ENCODE peak calls at places on chromosome 1, in seven cellular contexts. One of them, this sample, is unnamed.

GRCh38 chr1:46131093-46131492 is 1.3 kb downstream of the PIK3R3 start:
- DNase-seq in breast epithelium: no peak
- DNase-seq in cardiac muscle cell: no peak
- DNase-seq in ovary: no peak
- DNase-seq in mucosa of descending colon: no peak
- DNase-seq in pancreas: no peak
- DNase-seq in CD8-positive, alpha-beta T cell: no peak
- DNase-seq in this sample: no peak

GRCh38 chr1:176033474-176033873 is 173.6 kb downstream of the COP1 start:
- DNase-seq in breast epithelium: no peak
- DNase-seq in cardiac muscle cell: peak; percentile 3
- DNase-seq in ovary: no peak
- DNase-seq in mucosa of descending colon: no peak
- DNase-seq in pancreas: no peak
- DNase-seq in CD8-positive, alpha-beta T cell: no peak
- DNase-seq in this sample: no peak

GRCh38 chr1:43582162-43582566 is 51.5 kb downstream of the PTPRF start:
- DNase-seq in breast epithelium: peak; percentile 84
- DNase-seq in cardiac muscle cell: peak; percentile 83
- DNase-seq in ovary: no peak
- DNase-seq in mucosa of descending colon: peak; percentile 52
- DNase-seq in pancreas: no peak
- DNase-seq in CD8-positive, alpha-beta T cell: no peak
- DNase-seq in this sample: peak; percentile 38

GRCh38 chr1:230068952-230069684 is 2.1 kb downstream of the GALNT2 start:
- DNase-seq in breast epithelium: no peak
- DNase-seq in cardiac muscle cell: no peak
- DNase-seq in ovary: no peak
- DNase-seq in mucosa of descending colon: peak; percentile 32
- DNase-seq in pancreas: no peak
- DNase-seq in CD8-positive, alpha-beta T cell: no peak
- DNase-seq in this sample: no peak

GRCh38 chr1:77889671-77890070 is 1.2 kb downstream of the NEXN start:
- DNase-seq in breast epithelium: no peak
- DNase-seq in cardiac muscle cell: peak; percentile 51
- DNase-seq in ovary: no peak
- DNase-seq in mucosa of descending colon: no peak
- DNase-seq in pancreas: no peak
- DNase-seq in CD8-positive, alpha-beta T cell: no peak
- DNase-seq in this sample: no peak

GRCh38 chr1:156319664-156320063 is 18.4 kb downstream of the CCT3 start:
- DNase-seq in breast epithelium: no peak
- DNase-seq in cardiac muscle cell: peak; percentile 53
- DNase-seq in ovary: no peak
- DNase-seq in mucosa of descending colon: peak; percentile 38
- DNase-seq in pancreas: no peak
- DNase-seq in CD8-positive, alpha-beta T cell: no peak
- DNase-seq in this sample: no peak

GRCh38 chr1:15937146-15937545 is 38.8 kb downstream of the ZBTB17 start:
- DNase-seq in breast epithelium: no peak
- DNase-seq in cardiac muscle cell: no peak
- DNase-seq in ovary: no peak
- DNase-seq in mucosa of descending colon: no peak
- DNase-seq in pancreas: peak; percentile 70
- DNase-seq in CD8-positive, alpha-beta T cell: no peak
- DNase-seq in this sample: no peak

GRCh38 chr1:59699227-59699847 is 115.4 kb upstream of the HOOK1 start:
- DNase-seq in breast epithelium: no peak
- DNase-seq in cardiac muscle cell: peak; percentile 71
- DNase-seq in ovary: no peak
- DNase-seq in mucosa of descending colon: peak; percentile 41
- DNase-seq in pancreas: no peak
- DNase-seq in CD8-positive, alpha-beta T cell: peak; percentile 20
- DNase-seq in this sample: no peak

GRCh38 chr1:107964397-107965111 is 426 bp downstream of the VAV3 start:
- DNase-seq in breast epithelium: no peak
- DNase-seq in cardiac muscle cell: peak; percentile 25
- DNase-seq in ovary: no peak
- DNase-seq in mucosa of descending colon: peak; percentile 11
- DNase-seq in pancreas: peak; percentile 47
- DNase-seq in CD8-positive, alpha-beta T cell: peak; percentile 27
- DNase-seq in this sample: peak; percentile 64

GRCh38 chr1:91635763-91636162 is 135.1 kb downstream of the CDC7 start:
- DNase-seq in breast epithelium: no peak
- DNase-seq in cardiac muscle cell: no peak
- DNase-seq in ovary: no peak
- DNase-seq in mucosa of descending colon: no peak
- DNase-seq in pancreas: no peak
- DNase-seq in CD8-positive, alpha-beta T cell: no peak
- DNase-seq in this sample: no peak

GRCh38 chr1:117371436-117372151 is 4.3 kb downstream of the MAN1A2 start:
- DNase-seq in breast epithelium: no peak
- DNase-seq in cardiac muscle cell: peak; percentile 37
- DNase-seq in ovary: no peak
- DNase-seq in mucosa of descending colon: no peak
- DNase-seq in pancreas: no peak
- DNase-seq in CD8-positive, alpha-beta T cell: no peak
- DNase-seq in this sample: no peak

GRCh38 chr1:152965853-152966252 is 4.6 kb upstream of the SPRR4 start:
- DNase-seq in breast epithelium: no peak
- DNase-seq in cardiac muscle cell: no peak
- DNase-seq in ovary: no peak
- DNase-seq in mucosa of descending colon: no peak
- DNase-seq in pancreas: no peak
- DNase-seq in CD8-positive, alpha-beta T cell: no peak
- DNase-seq in this sample: no peak

GRCh38 chr1:75615664-75616435 is 4.9 kb upstream of the SLC44A5 start:
- DNase-seq in breast epithelium: no peak
- DNase-seq in cardiac muscle cell: peak; percentile 51
- DNase-seq in ovary: peak; percentile 33
- DNase-seq in mucosa of descending colon: peak; percentile 5
- DNase-seq in pancreas: peak; percentile 71
- DNase-seq in CD8-positive, alpha-beta T cell: peak; percentile 27
- DNase-seq in this sample: peak; percentile 24

GRCh38 chr1:119986007-119986497 is 83.4 kb downstream of the NOTCH2 start:
- DNase-seq in breast epithelium: no peak
- DNase-seq in cardiac muscle cell: no peak
- DNase-seq in ovary: no peak
- DNase-seq in mucosa of descending colon: no peak
- DNase-seq in pancreas: no peak
- DNase-seq in CD8-positive, alpha-beta T cell: no peak
- DNase-seq in this sample: no peak

GRCh38 chr1:17878837-17879236 is 123.7 kb downstream of the ACTL8 start:
- DNase-seq in breast epithelium: no peak
- DNase-seq in cardiac muscle cell: peak; percentile 37
- DNase-seq in ovary: no peak
- DNase-seq in mucosa of descending colon: no peak
- DNase-seq in pancreas: no peak
- DNase-seq in CD8-positive, alpha-beta T cell: no peak
- DNase-seq in this sample: no peak

GRCh38 chr1:241603626-241604337 is 36.4 kb downstream of the CHML start:
- DNase-seq in breast epithelium: no peak
- DNase-seq in cardiac muscle cell: peak; percentile 36
- DNase-seq in ovary: no peak
- DNase-seq in mucosa of descending colon: no peak
- DNase-seq in pancreas: no peak
- DNase-seq in CD8-positive, alpha-beta T cell: no peak
- DNase-seq in this sample: no peak

GRCh38 chr1:52266507-52266906 is 99.5 kb downstream of the CC2D1B start:
- DNase-seq in breast epithelium: no peak
- DNase-seq in cardiac muscle cell: no peak
- DNase-seq in ovary: no peak
- DNase-seq in mucosa of descending colon: no peak
- DNase-seq in pancreas: no peak
- DNase-seq in CD8-positive, alpha-beta T cell: no peak
- DNase-seq in this sample: no peak

GRCh38 chr1:52365091-52365745 is 787 bp downstream of the CC2D1B start:
- DNase-seq in breast epithelium: peak; percentile 49
- DNase-seq in cardiac muscle cell: peak; percentile 71
- DNase-seq in ovary: peak; percentile 50
- DNase-seq in mucosa of descending colon: peak; percentile 61
- DNase-seq in pancreas: no peak
- DNase-seq in CD8-positive, alpha-beta T cell: no peak
- DNase-seq in this sample: no peak

GRCh38 chr1:23611601-23612327 is 52.5 kb upstream of the ID3 start:
- DNase-seq in breast epithelium: no peak
- DNase-seq in cardiac muscle cell: no peak
- DNase-seq in ovary: no peak
- DNase-seq in mucosa of descending colon: no peak
- DNase-seq in pancreas: no peak
- DNase-seq in CD8-positive, alpha-beta T cell: peak; percentile 48
- DNase-seq in this sample: peak; percentile 56

GRCh38 chr1:31040038-31040437 is 25.5 kb downstream of the PUM1 start:
- DNase-seq in breast epithelium: no peak
- DNase-seq in cardiac muscle cell: no peak
- DNase-seq in ovary: no peak
- DNase-seq in mucosa of descending colon: no peak
- DNase-seq in pancreas: no peak
- DNase-seq in CD8-positive, alpha-beta T cell: no peak
- DNase-seq in this sample: no peak

GRCh38 chr1:41681331-41682136 is 197.1 kb upstream of the EDN2 start:
- DNase-seq in breast epithelium: no peak
- DNase-seq in cardiac muscle cell: peak; percentile 44
- DNase-seq in ovary: no peak
- DNase-seq in mucosa of descending colon: no peak
- DNase-seq in pancreas: no peak
- DNase-seq in CD8-positive, alpha-beta T cell: no peak
- DNase-seq in this sample: no peak

GRCh38 chr1:59055908-59056719 is 240.8 kb upstream of the FGGY start:
- DNase-seq in breast epithelium: peak; percentile 34
- DNase-seq in cardiac muscle cell: no peak
- DNase-seq in ovary: no peak
- DNase-seq in mucosa of descending colon: no peak
- DNase-seq in pancreas: no peak
- DNase-seq in CD8-positive, alpha-beta T cell: no peak
- DNase-seq in this sample: no peak

GRCh38 chr1:215665212-215665611 is 98.1 kb downstream of the KCTD3 start:
- DNase-seq in breast epithelium: no peak
- DNase-seq in cardiac muscle cell: peak; percentile 65
- DNase-seq in ovary: no peak
- DNase-seq in mucosa of descending colon: no peak
- DNase-seq in pancreas: no peak
- DNase-seq in CD8-positive, alpha-beta T cell: no peak
- DNase-seq in this sample: no peak

GRCh38 chr1:64246294-64246917 is 43.0 kb downstream of the UBE2U start:
- DNase-seq in breast epithelium: no peak
- DNase-seq in cardiac muscle cell: peak; percentile 66
- DNase-seq in ovary: no peak
- DNase-seq in mucosa of descending colon: no peak
- DNase-seq in pancreas: no peak
- DNase-seq in CD8-positive, alpha-beta T cell: no peak
- DNase-seq in this sample: no peak
- H3K4me3 ChIP-seq in breast epithelium: no peak overlapping the region
- H3K4me3 ChIP-seq in cardiac muscle cell: no peak overlapping the region
- H3K4me3 ChIP-seq in ovary: no peak overlapping the region
- H3K4me3 ChIP-seq in mucosa of descending colon: no peak overlapping the region
- H3K4me3 ChIP-seq in pancreas: no peak overlapping the region
- H3K4me3 ChIP-seq in CD8-positive, alpha-beta T cell: no peak overlapping the region
- H3K4me3 ChIP-seq in this sample: no peak overlapping the region

GRCh38 chr1:240567066-240567465 is 44.9 kb downstream of the GREM2 start:
- DNase-seq in breast epithelium: no peak
- DNase-seq in cardiac muscle cell: no peak
- DNase-seq in ovary: no peak
- DNase-seq in mucosa of descending colon: no peak
- DNase-seq in pancreas: no peak
- DNase-seq in CD8-positive, alpha-beta T cell: no peak
- DNase-seq in this sample: no peak
- H3K36me3 ChIP-seq in breast epithelium: no peaks in the 10 kb centered on the region
- H3K36me3 ChIP-seq in cardiac muscle cell: no peaks in the 10 kb centered on the region
- H3K36me3 ChIP-seq in ovary: no peaks in the 10 kb centered on the region
- H3K36me3 ChIP-seq in mucosa of descending colon: no peaks in the 10 kb centered on the region
- H3K36me3 ChIP-seq in pancreas: no peaks in the 10 kb centered on the region
- H3K36me3 ChIP-seq in CD8-positive, alpha-beta T cell: no peaks in the 10 kb centered on the region
- H3K36me3 ChIP-seq in this sample: no peaks in the 10 kb centered on the region

GRCh38 chr1:188599313-188599712 is 1770.6 kb downstream of the PLA2G4A start:
- DNase-seq in breast epithelium: no peak
- DNase-seq in cardiac muscle cell: no peak
- DNase-seq in ovary: no peak
- DNase-seq in mucosa of descending colon: no peak
- DNase-seq in pancreas: no peak
- DNase-seq in CD8-positive, alpha-beta T cell: no peak
- DNase-seq in this sample: no peak

GRCh38 chr1:188590641-188591040 is 1761.9 kb downstream of the PLA2G4A start:
- DNase-seq in breast epithelium: no peak
- DNase-seq in cardiac muscle cell: no peak
- DNase-seq in ovary: no peak
- DNase-seq in mucosa of descending colon: no peak
- DNase-seq in pancreas: no peak
- DNase-seq in CD8-positive, alpha-beta T cell: no peak
- DNase-seq in this sample: no peak

DNA sequence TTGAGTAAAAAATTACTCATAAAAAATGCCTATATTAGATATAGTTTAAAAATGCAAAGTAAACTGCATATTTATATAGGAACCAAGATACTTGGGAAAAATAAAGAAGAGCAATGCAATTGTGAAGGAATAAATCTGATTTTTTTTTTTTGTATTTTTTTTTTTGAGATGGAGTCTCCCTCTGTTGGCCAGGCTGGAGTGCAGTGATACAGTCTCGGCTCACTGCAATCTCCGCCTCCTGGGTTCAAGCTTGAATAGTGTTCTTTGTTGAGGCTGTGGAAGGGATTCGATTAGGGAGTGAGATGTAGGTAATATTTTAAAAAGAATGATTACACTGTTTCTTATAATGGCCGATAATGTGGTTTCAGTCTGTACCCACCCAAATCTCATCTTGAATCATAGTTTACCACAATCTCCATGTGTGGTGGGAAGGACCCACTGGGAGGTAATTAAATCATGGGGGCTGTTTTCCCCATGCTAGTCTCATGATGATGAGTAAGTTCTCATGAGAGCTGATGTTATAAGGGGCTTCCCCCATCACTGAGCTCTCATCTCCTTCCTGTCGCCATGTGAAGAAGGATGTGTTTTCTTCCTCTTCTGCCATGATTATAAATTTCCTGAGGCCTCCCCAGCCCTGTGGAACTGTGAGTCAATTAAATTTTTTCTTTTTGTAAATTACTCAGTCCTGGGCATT is 1765.9 kb downstream of the PLA2G4A start:
- DNase-seq in breast epithelium: no peak
- DNase-seq in cardiac muscle cell: no peak
- DNase-seq in ovary: no peak
- DNase-seq in mucosa of descending colon: no peak
- DNase-seq in pancreas: no peak
- DNase-seq in CD8-positive, alpha-beta T cell: no peak
- DNase-seq in this sample: no peak
- TF ChIP-seq CTCF in breast epithelium: no peak
- TF ChIP-seq CTCF in cardiac muscle cell: peak; percentile 6
- TF ChIP-seq CTCF in ovary: no peak
- TF ChIP-seq CTCF in mucosa of descending colon: no peak
- TF ChIP-seq CTCF in pancreas: no peak
- TF ChIP-seq CTCF in CD8-positive, alpha-beta T cell: no peak
- TF ChIP-seq CTCF in this sample: no peak

DNA sequence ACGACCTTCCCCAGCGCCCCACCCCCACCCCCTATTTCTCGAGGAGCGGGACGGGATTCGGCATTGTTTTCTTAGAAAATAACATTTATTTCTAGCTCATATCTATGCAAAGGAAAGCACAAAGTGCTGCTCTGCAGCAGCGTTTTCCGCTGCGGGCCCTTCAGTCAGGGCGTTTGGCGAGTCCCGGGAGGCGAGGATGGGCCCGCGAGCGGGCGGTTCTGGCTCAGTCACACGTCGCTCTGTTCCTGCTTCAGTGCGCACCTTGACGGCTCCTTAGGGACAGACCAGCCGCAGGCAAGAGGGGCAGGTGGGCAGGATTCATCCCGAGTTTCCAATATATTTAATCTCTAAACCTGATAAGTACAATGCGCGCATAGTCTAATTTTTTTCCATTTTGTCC is 5.8 kb downstream of the DMRTA2 start:
- DNase-seq in breast epithelium: no peak
- DNase-seq in cardiac muscle cell: no peak
- DNase-seq in ovary: no peak
- DNase-seq in mucosa of descending colon: no peak
- DNase-seq in pancreas: no peak
- DNase-seq in CD8-positive, alpha-beta T cell: no peak
- DNase-seq in this sample: no peak
- H3K4me3 ChIP-seq in breast epithelium: no peak overlapping the region
- H3K4me3 ChIP-seq in cardiac muscle cell: no peak overlapping the region
- H3K4me3 ChIP-seq in ovary: no peak overlapping the region
- H3K4me3 ChIP-seq in mucosa of descending colon: no peak overlapping the region
- H3K4me3 ChIP-seq in pancreas: no peak overlapping the region
- H3K4me3 ChIP-seq in CD8-positive, alpha-beta T cell: no peak overlapping the region
- H3K4me3 ChIP-seq in this sample: no peak overlapping the region

This sample was measured in GM06990.